ENCODE peak calls at places on chromosomes 1 and 21, in five cellular contexts. O is stimulated activated CD8-positive, alpha-beta memory T cell treated with anti-CD3 and anti-CD28 coated beads, Interleukin-4, amount 100 ng/mL, for 24 hours; D is GM06990; P is lower leg skin; U is stimulated activated CD4-positive, alpha-beta T cell treated with anti-CD3 and anti-CD28 coated beads, TNF-alpha, amount 100 ng/mL, for 1 hour. Q is an unnamed sample.
A peak's percentile ranks its signal among the peaks of the same experiment; 100 is the strongest.

GRCh38 chr1:248872752-248873408 is 14.0 kb upstream of the ZNF692 start:
- DNase-seq in O (peak; percentile 38), D (peak; percentile 82), P (peak; percentile 46), U (no peak), Q (peak; percentile 79)

GRCh38 chr1:201681375-201681774 is 142.4 kb downstream of the NAV1 start:
- DNase-seq in O (no peak), D (no peak), P (no peak), U (no peak), Q (no peak)

GRCh38 chr1:40818264-40818961 is 34.8 kb downstream of the KCNQ4 start:
- DNase-seq in O (peak; percentile 81), D (peak; percentile 71), P (peak; percentile 49), U (peak; percentile 74), Q (peak; percentile 87)

GRCh38 chr1:1435094-1435903 is at the start of gene VWA1:
- DNase-seq in O (peak; percentile 50), D (peak; percentile 62), P (no peak), U (peak; percentile 6), Q (peak; percentile 54)

GRCh38 chr1:8061210-8061609 is 35.1 kb upstream of the ERRFI1 start:
- DNase-seq in O (no peak), D (no peak), P (peak; percentile 49), U (no peak), Q (no peak)

GRCh38 chr1:81304187-81304586 is 496.5 kb upstream of the ADGRL2 start:
- DNase-seq in O (no peak), D (no peak), P (no peak), U (no peak), Q (no peak)

GRCh38 chr21:40120944-40121575 is 253.8 kb downstream of the PCP4 start:
- DNase-seq in O (no peak), D (no peak), P (no peak), U (no peak), Q (no peak)

GRCh38 chr1:17653728-17654351 is 101.3 kb upstream of the ACTL8 start:
- DNase-seq in O (peak; percentile 8), D (no peak), P (no peak), U (no peak), Q (peak; percentile 29)

GRCh38 chr1:17168480-17168878 is 36.4 kb upstream of the PADI1 start:
- DNase-seq in O (no peak), D (no peak), P (no peak), U (no peak), Q (no peak)

GRCh38 chr1:173268786-173269277 is 61.7 kb upstream of the TNFSF4 start:
- DNase-seq in O (no peak), D (no peak), P (no peak), U (no peak), Q (no peak)

GRCh38 chr1:51648180-51649109 is 31.6 kb downstream of the OSBPL9 start:
- DNase-seq in O (no peak), D (no peak), P (no peak), U (no peak), Q (peak; percentile 4)

GRCh38 chr21:33875026-33875695 is 40.4 kb downstream of the ATP5PO start:
- DNase-seq in O (no peak), D (no peak), P (no peak), U (no peak), Q (no peak)

Q was measured in GM12865.